ENCODE peak calls at places on chromosomes 12 and 14, in five cellular contexts. One of them, this sample, is unnamed.

GRCh38 chr14:95330591-95331370 is 11.1 kb upstream of the CLMN start:
- DNase-seq in spleen: no peak
- DNase-seq in AG10803: no peak
- DNase-seq in amygdala: no peak
- DNase-seq in posterior cingulate gyrus: no peak
- DNase-seq in this sample: no peak

GRCh38 chr12:38664661-38665269 is 240.6 kb downstream of the CPNE8 start:
- DNase-seq in spleen: no peak
- DNase-seq in amygdala: no peak
- DNase-seq in posterior cingulate gyrus: no peak
- DNase-seq in AG10803: peak
- DNase-seq in this sample: peak

GRCh38 chr14:100590726-100591452 is 3.7 kb upstream of the BEGAIN start:
- DNase-seq in amygdala: no peak
- DNase-seq in spleen: peak
- DNase-seq in posterior cingulate gyrus: no peak
- DNase-seq in AG10803: no peak
- DNase-seq in this sample: no peak

GRCh38 chr12:68792952-68793351 is 15.0 kb upstream of the MDM2 start:
- DNase-seq in AG10803: no peak
- DNase-seq in spleen: no peak
- DNase-seq in posterior cingulate gyrus: no peak
- DNase-seq in amygdala: no peak
- DNase-seq in this sample: peak

GRCh38 chr14:77760381-77761204 is at the start of gene SNW1:
- DNase-seq in amygdala: peak
- DNase-seq in spleen: peak
- DNase-seq in AG10803: peak
- DNase-seq in posterior cingulate gyrus: peak
- DNase-seq in this sample: peak

GRCh38 chr12:113239811-113240331 is 18.6 kb downstream of the TPCN1 start:
- DNase-seq in AG10803: no peak
- DNase-seq in amygdala: no peak
- DNase-seq in spleen: peak
- DNase-seq in posterior cingulate gyrus: no peak
- DNase-seq in this sample: no peak

GRCh38 chr14:34684578-34684977 is 29.8 kb downstream of the CFL2 start:
- DNase-seq in amygdala: no peak
- DNase-seq in AG10803: peak
- DNase-seq in spleen: no peak
- DNase-seq in posterior cingulate gyrus: no peak
- DNase-seq in this sample: no peak

GRCh38 chr14:24392327-24393098 is 6.3 kb upstream of the NYNRIN start:
- DNase-seq in posterior cingulate gyrus: no peak
- DNase-seq in amygdala: no peak
- DNase-seq in spleen: no peak
- DNase-seq in AG10803: peak
- DNase-seq in this sample: peak

GRCh38 chr14:94568186-94568585 is 6.9 kb downstream of the SERPINA4 start:
- DNase-seq in amygdala: no peak
- DNase-seq in posterior cingulate gyrus: no peak
- DNase-seq in spleen: no peak
- DNase-seq in AG10803: no peak
- DNase-seq in this sample: no peak

GRCh38 chr12:70609739-70610491 is 27.3 kb downstream of the PTPRB start:
- DNase-seq in spleen: peak
- DNase-seq in amygdala: no peak
- DNase-seq in posterior cingulate gyrus: no peak
- DNase-seq in AG10803: peak
- DNase-seq in this sample: peak

GRCh38 chr14:98907981-98908544 is 363.9 kb downstream of the BCL11B start:
- DNase-seq in spleen: no peak
- DNase-seq in posterior cingulate gyrus: no peak
- DNase-seq in AG10803: no peak
- DNase-seq in amygdala: no peak
- DNase-seq in this sample: no peak

GRCh38 chr12:84113666-84114065 is 798.9 kb downstream of the SLC6A15 start:
- DNase-seq in posterior cingulate gyrus: no peak
- DNase-seq in AG10803: peak
- DNase-seq in spleen: no peak
- DNase-seq in amygdala: no peak
- DNase-seq in this sample: no peak

GRCh38 chr12:16583991-16584745 is 21.8 kb downstream of the LMO3 start:
- DNase-seq in amygdala: no peak
- DNase-seq in AG10803: peak
- DNase-seq in posterior cingulate gyrus: no peak
- DNase-seq in spleen: no peak
- DNase-seq in this sample: no peak

GRCh38 chr14:77498984-77499527 is 440 bp upstream of the ISM2 start:
- DNase-seq in amygdala: no peak
- DNase-seq in AG10803: no peak
- DNase-seq in spleen: no peak
- DNase-seq in posterior cingulate gyrus: no peak
- DNase-seq in this sample: no peak

GRCh38 chr14:54133896-54134295 is 177.3 kb upstream of the BMP4 start:
- DNase-seq in spleen: no peak
- DNase-seq in posterior cingulate gyrus: no peak
- DNase-seq in amygdala: no peak
- DNase-seq in AG10803: peak
- DNase-seq in this sample: peak

GRCh38 chr12:18570543-18570942 is 167.3 kb downstream of the PLCZ1 start:
- DNase-seq in AG10803: no peak
- DNase-seq in posterior cingulate gyrus: no peak
- DNase-seq in spleen: no peak
- DNase-seq in amygdala: no peak
- DNase-seq in this sample: no peak

GRCh38 chr14:53295985-53296582 is 143.0 kb upstream of the DDHD1 start:
- DNase-seq in amygdala: no peak
- DNase-seq in spleen: no peak
- DNase-seq in posterior cingulate gyrus: no peak
- DNase-seq in AG10803: peak
- DNase-seq in this sample: peak

GRCh38 chr12:74242088-74242487 is 295.5 kb upstream of the ATXN7L3B start:
- DNase-seq in spleen: no peak
- DNase-seq in AG10803: no peak
- DNase-seq in amygdala: no peak
- DNase-seq in posterior cingulate gyrus: no peak
- DNase-seq in this sample: no peak

GRCh38 chr12:16165506-16165905 is 112.0 kb downstream of the SLC15A5 start:
- DNase-seq in AG10803: peak
- DNase-seq in posterior cingulate gyrus: no peak
- DNase-seq in spleen: no peak
- DNase-seq in amygdala: no peak
- DNase-seq in this sample: peak

GRCh38 chr14:95943699-95944098 is 67.1 kb downstream of the TUNAR start:
- DNase-seq in AG10803: no peak
- DNase-seq in amygdala: peak
- DNase-seq in spleen: no peak
- DNase-seq in posterior cingulate gyrus: no peak
- DNase-seq in this sample: no peak

GRCh38 chr14:104227806-104228205 is 89.4 kb downstream of the KIF26A start:
- DNase-seq in AG10803: no peak
- DNase-seq in spleen: peak
- DNase-seq in amygdala: no peak
- DNase-seq in posterior cingulate gyrus: no peak
- DNase-seq in this sample: no peak

GRCh38 chr14:63551338-63551737 is 8.2 kb upstream of the PPP2R5E start:
- DNase-seq in AG10803: peak
- DNase-seq in posterior cingulate gyrus: no peak
- DNase-seq in amygdala: no peak
- DNase-seq in spleen: no peak
- DNase-seq in this sample: no peak

GRCh38 chr14:55139152-55139551 is 10.1 kb downstream of the LGALS3 start:
- DNase-seq in spleen: no peak
- DNase-seq in posterior cingulate gyrus: no peak
- DNase-seq in AG10803: no peak
- DNase-seq in amygdala: no peak
- DNase-seq in this sample: no peak

GRCh38 chr14:68233385-68233784 is 413.8 kb downstream of the RAD51B start:
- DNase-seq in AG10803: no peak
- DNase-seq in spleen: no peak
- DNase-seq in posterior cingulate gyrus: no peak
- DNase-seq in amygdala: no peak
- DNase-seq in this sample: no peak

GRCh38 chr14:58978336-58978735 is 210.1 kb upstream of the DAAM1 start:
- DNase-seq in amygdala: no peak
- DNase-seq in spleen: no peak
- DNase-seq in posterior cingulate gyrus: no peak
- DNase-seq in AG10803: peak
- DNase-seq in this sample: no peak

GRCh38 chr14:29810657-29811056 is 117.0 kb downstream of the PRKD1 start:
- DNase-seq in spleen: no peak
- DNase-seq in AG10803: peak
- DNase-seq in amygdala: no peak
- DNase-seq in posterior cingulate gyrus: no peak
- DNase-seq in this sample: peak

GRCh38 chr12:91272456-91273063 is 89.9 kb upstream of the DCN start:
- DNase-seq in AG10803: peak
- DNase-seq in amygdala: no peak
- DNase-seq in posterior cingulate gyrus: no peak
- DNase-seq in spleen: no peak
- DNase-seq in this sample: no peak

GRCh38 chr14:73567951-73568885 is 795 bp upstream of the ACOT2 start:
- DNase-seq in amygdala: no peak
- DNase-seq in AG10803: peak
- DNase-seq in spleen: no peak
- DNase-seq in posterior cingulate gyrus: no peak
- DNase-seq in this sample: no peak

GRCh38 chr14:70908918-70909641 is 1.8 kb downstream of the PCNX1 start:
- DNase-seq in AG10803: no peak
- DNase-seq in spleen: no peak
- DNase-seq in posterior cingulate gyrus: no peak
- DNase-seq in amygdala: no peak
- DNase-seq in this sample: no peak

GRCh38 chr14:82872494-82872893 is 1338.8 kb upstream of the SEL1L start:
- DNase-seq in spleen: no peak
- DNase-seq in amygdala: no peak
- DNase-seq in AG10803: no peak
- DNase-seq in posterior cingulate gyrus: no peak
- DNase-seq in this sample: no peak

GRCh38 chr14:33451211-33451610 is 499.7 kb downstream of the EGLN3 start:
- DNase-seq in AG10803: no peak
- DNase-seq in spleen: no peak
- DNase-seq in amygdala: no peak
- DNase-seq in posterior cingulate gyrus: no peak
- DNase-seq in this sample: no peak

GRCh38 chr12:2691340-2692111 is 103.2 kb upstream of the FKBP4 start:
- DNase-seq in AG10803: no peak
- DNase-seq in posterior cingulate gyrus: no peak
- DNase-seq in amygdala: no peak
- DNase-seq in spleen: peak
- DNase-seq in this sample: no peak

GRCh38 chr12:115916910-115917668 is 360.4 kb downstream of the MED13L start:
- DNase-seq in AG10803: no peak
- DNase-seq in spleen: peak
- DNase-seq in amygdala: peak
- DNase-seq in posterior cingulate gyrus: peak
- DNase-seq in this sample: peak

GRCh38 chr14:36874396-36875138 is 212.9 kb downstream of the PAX9 start:
- DNase-seq in posterior cingulate gyrus: no peak
- DNase-seq in AG10803: no peak
- DNase-seq in amygdala: no peak
- DNase-seq in spleen: no peak
- DNase-seq in this sample: no peak

GRCh38 chr12:3651585-3652424 is 101.1 kb downstream of the CRACR2A start:
- DNase-seq in spleen: no peak
- DNase-seq in AG10803: no peak
- DNase-seq in amygdala: no peak
- DNase-seq in posterior cingulate gyrus: no peak
- DNase-seq in this sample: no peak

This sample was measured in Calu3.